ENCODE peak calls at places on chromosomes 2 and 18, in six cellular contexts. One of them, this sample, is unnamed.
A peak's percentile ranks its signal among the peaks of the same experiment; 100 is the strongest.

GRCh38 chr2:26503238-26503880 is 25.4 kb upstream of the OTOF start:
- DNase-seq in tibial artery: peak; percentile 38
- DNase-seq in osteocyte: no peak
- DNase-seq in MCF 10A: peak; percentile 79
- DNase-seq in GM12865: peak; percentile 24
- DNase-seq in ovary: peak; percentile 57
- DNase-seq in this sample: peak; percentile 90

GRCh38 chr2:61510674-61511671 is 27.2 kb downstream of the XPO1 start:
- DNase-seq in MCF 10A: peak; percentile 72
- DNase-seq in GM12865: no peak
- DNase-seq in tibial artery: no peak
- DNase-seq in osteocyte: no peak
- DNase-seq in ovary: no peak
- DNase-seq in this sample: no peak

GRCh38 chr2:230602562-230603230 is 109.9 kb upstream of the CAB39 start:
- DNase-seq in osteocyte: no peak
- DNase-seq in GM12865: peak; percentile 95
- DNase-seq in MCF 10A: no peak
- DNase-seq in ovary: no peak
- DNase-seq in tibial artery: no peak
- DNase-seq in this sample: peak; percentile 91

GRCh38 chr2:65153515-65153914 is 23.6 kb upstream of the RAB1A start:
- DNase-seq in MCF 10A: peak; percentile 20
- DNase-seq in ovary: no peak
- DNase-seq in GM12865: no peak
- DNase-seq in osteocyte: no peak
- DNase-seq in tibial artery: no peak
- DNase-seq in this sample: no peak

GRCh38 chr2:53353372-53354111 is 414.1 kb upstream of the CHAC2 start:
- DNase-seq in osteocyte: no peak
- DNase-seq in tibial artery: no peak
- DNase-seq in MCF 10A: peak; percentile 87
- DNase-seq in ovary: no peak
- DNase-seq in GM12865: no peak
- DNase-seq in this sample: no peak

GRCh38 chr18:39701839-39702238 is 2136.2 kb upstream of the CELF4 start:
- DNase-seq in MCF 10A: no peak
- DNase-seq in osteocyte: no peak
- DNase-seq in GM12865: no peak
- DNase-seq in tibial artery: no peak
- DNase-seq in ovary: no peak
- DNase-seq in this sample: no peak

GRCh38 chr2:102141011-102141914 is 1.3 kb upstream of the IL1R1 start:
- DNase-seq in ovary: peak; percentile 40
- DNase-seq in osteocyte: no peak
- DNase-seq in tibial artery: no peak
- DNase-seq in MCF 10A: no peak
- DNase-seq in GM12865: no peak
- DNase-seq in this sample: no peak

GRCh38 chr2:151260492-151261239 is 997 bp downstream of the RBM43 start:
- DNase-seq in tibial artery: no peak
- DNase-seq in GM12865: no peak
- DNase-seq in ovary: no peak
- DNase-seq in MCF 10A: peak; percentile 4
- DNase-seq in osteocyte: no peak
- DNase-seq in this sample: no peak

GRCh38 chr2:157789933-157790511 is 86.1 kb downstream of the ACVR1 start:
- DNase-seq in osteocyte: no peak
- DNase-seq in tibial artery: peak; percentile 46
- DNase-seq in MCF 10A: no peak
- DNase-seq in ovary: no peak
- DNase-seq in GM12865: peak; percentile 25
- DNase-seq in this sample: no peak

GRCh38 chr18:1422634-1423033 is 518.0 kb downstream of the ADCYAP1 start:
- DNase-seq in ovary: no peak
- DNase-seq in tibial artery: no peak
- DNase-seq in osteocyte: no peak
- DNase-seq in MCF 10A: no peak
- DNase-seq in GM12865: no peak
- DNase-seq in this sample: no peak

GRCh38 chr2:74941284-74941683 is 17.2 kb upstream of the POLE4 start:
- DNase-seq in MCF 10A: no peak
- DNase-seq in tibial artery: no peak
- DNase-seq in ovary: no peak
- DNase-seq in GM12865: no peak
- DNase-seq in osteocyte: no peak
- DNase-seq in this sample: no peak

GRCh38 chr2:150752229-150752628 is 264.8 kb upstream of the RND3 start:
- DNase-seq in tibial artery: no peak
- DNase-seq in GM12865: no peak
- DNase-seq in ovary: no peak
- DNase-seq in osteocyte: no peak
- DNase-seq in MCF 10A: no peak
- DNase-seq in this sample: no peak

GRCh38 chr2:240479561-240479960 is 44.1 kb downstream of the GPC1 start:
- DNase-seq in MCF 10A: no peak
- DNase-seq in ovary: no peak
- DNase-seq in GM12865: no peak
- DNase-seq in tibial artery: peak; percentile 5
- DNase-seq in osteocyte: no peak
- DNase-seq in this sample: no peak

GRCh38 chr2:25177369-25177641 is 8.9 kb upstream of the POMC start:
- DNase-seq in osteocyte: no peak
- DNase-seq in ovary: no peak
- DNase-seq in GM12865: no peak
- DNase-seq in tibial artery: no peak
- DNase-seq in MCF 10A: no peak
- DNase-seq in this sample: no peak

GRCh38 chr2:71008342-71008741 is 13.7 kb upstream of the TEX261 start:
- DNase-seq in osteocyte: no peak
- DNase-seq in ovary: no peak
- DNase-seq in tibial artery: no peak
- DNase-seq in GM12865: no peak
- DNase-seq in MCF 10A: no peak
- DNase-seq in this sample: peak; percentile 56

GRCh38 chr2:177852389-177852788 is 220.2 kb downstream of the PDE11A start:
- DNase-seq in MCF 10A: no peak
- DNase-seq in GM12865: no peak
- DNase-seq in osteocyte: no peak
- DNase-seq in tibial artery: no peak
- DNase-seq in ovary: no peak
- DNase-seq in this sample: no peak

GRCh38 chr2:23703583-23704385 is 223.1 kb downstream of the ATAD2B start:
- DNase-seq in osteocyte: no peak
- DNase-seq in MCF 10A: no peak
- DNase-seq in GM12865: no peak
- DNase-seq in tibial artery: no peak
- DNase-seq in ovary: no peak
- DNase-seq in this sample: no peak

GRCh38 chr2:73081181-73081671 is 9.7 kb upstream of the SFXN5 start:
- DNase-seq in MCF 10A: no peak
- DNase-seq in GM12865: no peak
- DNase-seq in ovary: no peak
- DNase-seq in tibial artery: no peak
- DNase-seq in osteocyte: no peak
- DNase-seq in this sample: peak; percentile 69

GRCh38 chr18:39841133-39842041 is 2113.6 kb upstream of the PIK3C3 start:
- DNase-seq in osteocyte: peak; percentile 87
- DNase-seq in GM12865: no peak
- DNase-seq in tibial artery: no peak
- DNase-seq in MCF 10A: peak; percentile 67
- DNase-seq in ovary: peak; percentile 20
- DNase-seq in this sample: peak; percentile 76

GRCh38 chr18:49691177-49691608 is 122.1 kb downstream of the ACAA2 start:
- DNase-seq in ovary: no peak
- DNase-seq in MCF 10A: peak; percentile 56
- DNase-seq in osteocyte: no peak
- DNase-seq in GM12865: no peak
- DNase-seq in tibial artery: no peak
- DNase-seq in this sample: no peak

GRCh38 chr2:38523728-38524437 is 78.8 kb downstream of the HNRNPLL start:
- DNase-seq in GM12865: no peak
- DNase-seq in ovary: no peak
- DNase-seq in tibial artery: no peak
- DNase-seq in MCF 10A: no peak
- DNase-seq in osteocyte: peak; percentile 72
- DNase-seq in this sample: no peak
- TF ChIP-seq CTCF in GM12865: no peak
- TF ChIP-seq CTCF in ovary: no peak
- TF ChIP-seq CTCF in tibial artery: no peak
- TF ChIP-seq CTCF in MCF 10A: no peak
- TF ChIP-seq CTCF in osteocyte: peak; percentile 40
- TF ChIP-seq CTCF in this sample: no peak

GRCh38 chr2:42057902-42058450 is 10.2 kb downstream of the PKDCC start:
- DNase-seq in GM12865: no peak
- DNase-seq in MCF 10A: no peak
- DNase-seq in tibial artery: no peak
- DNase-seq in ovary: no peak
- DNase-seq in osteocyte: no peak
- DNase-seq in this sample: peak; percentile 63

GRCh38 chr2:42061839-42062238 is 14.0 kb downstream of the PKDCC start:
- DNase-seq in GM12865: no peak
- DNase-seq in tibial artery: no peak
- DNase-seq in ovary: peak; percentile 34
- DNase-seq in osteocyte: no peak
- DNase-seq in MCF 10A: no peak
- DNase-seq in this sample: no peak

GRCh38 chr2:42059261-42059898 is 11.6 kb downstream of the PKDCC start:
- DNase-seq in MCF 10A: no peak
- DNase-seq in ovary: no peak
- DNase-seq in tibial artery: no peak
- DNase-seq in osteocyte: no peak
- DNase-seq in GM12865: no peak
- DNase-seq in this sample: peak; percentile 59

GRCh38 chr2:42060718-42061619 is 13.1 kb downstream of the PKDCC start:
- DNase-seq in ovary: peak; percentile 71
- DNase-seq in tibial artery: peak; percentile 72
- DNase-seq in GM12865: no peak
- DNase-seq in MCF 10A: no peak
- DNase-seq in osteocyte: no peak
- DNase-seq in this sample: peak; percentile 58

GRCh38 chr2:42060028-42060427 is 12.2 kb downstream of the PKDCC start:
- DNase-seq in MCF 10A: no peak
- DNase-seq in osteocyte: no peak
- DNase-seq in GM12865: peak; percentile 50
- DNase-seq in tibial artery: no peak
- DNase-seq in ovary: no peak
- DNase-seq in this sample: peak; percentile 41
- TF ChIP-seq CTCF in MCF 10A: no peak
- TF ChIP-seq CTCF in osteocyte: peak; percentile 16
- TF ChIP-seq CTCF in GM12865: peak; percentile 14
- TF ChIP-seq CTCF in tibial artery: no peak
- TF ChIP-seq CTCF in ovary: no peak
- TF ChIP-seq CTCF in this sample: no peak

DNA sequence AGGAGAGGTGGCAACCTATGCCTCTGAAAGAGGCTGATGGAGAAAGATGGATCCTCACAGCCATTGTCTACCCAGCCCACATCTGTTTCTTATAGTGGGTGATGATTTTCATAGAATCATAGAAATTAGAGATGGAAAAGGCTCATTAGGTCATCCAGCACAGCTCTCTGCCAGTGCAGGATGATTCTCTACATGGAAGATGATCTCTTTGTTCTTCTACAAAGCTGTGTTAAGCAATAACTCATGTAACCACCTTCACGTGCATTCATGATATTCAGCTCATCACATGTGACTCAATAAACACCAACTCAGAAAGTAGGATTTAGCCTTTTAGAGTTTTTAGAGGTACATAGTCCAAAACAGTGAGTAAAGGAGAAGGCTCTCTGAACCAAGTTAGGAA is 539.4 kb upstream of the ID2 start:
- DNase-seq in osteocyte: no peak
- DNase-seq in GM12865: no peak
- DNase-seq in tibial artery: no peak
- DNase-seq in ovary: no peak
- DNase-seq in MCF 10A: no peak
- DNase-seq in this sample: no peak
- TF ChIP-seq CTCF in osteocyte: no peak
- TF ChIP-seq CTCF in GM12865: no peak
- TF ChIP-seq CTCF in tibial artery: no peak
- TF ChIP-seq CTCF in ovary: no peak
- TF ChIP-seq CTCF in MCF 10A: no peak
- TF ChIP-seq CTCF in this sample: no peak

DNA sequence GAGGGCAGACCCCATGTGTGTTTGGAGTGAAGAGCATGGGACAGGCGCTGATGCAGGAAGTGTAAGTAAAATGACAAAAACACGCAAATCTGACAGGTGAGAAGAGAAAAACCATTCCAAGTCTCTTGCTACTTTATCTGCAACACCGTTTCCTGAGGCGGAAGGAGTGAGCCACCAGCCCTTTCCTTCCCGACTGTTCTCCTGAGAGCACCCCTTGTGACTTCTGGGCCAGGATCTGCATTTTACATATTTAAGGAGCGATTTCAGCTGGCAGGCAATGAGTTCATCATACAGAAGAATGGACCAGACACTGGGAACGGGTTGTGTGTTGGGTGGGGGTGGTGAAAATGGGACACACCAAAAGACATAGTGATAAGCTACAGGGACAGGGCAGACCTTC is 277.3 kb downstream of the TGIF1 start:
- DNase-seq in GM12865: no peak
- DNase-seq in MCF 10A: no peak
- DNase-seq in ovary: no peak
- DNase-seq in osteocyte: no peak
- DNase-seq in tibial artery: no peak
- DNase-seq in this sample: no peak
- TF ChIP-seq CTCF in GM12865: no peak
- TF ChIP-seq CTCF in MCF 10A: no peak
- TF ChIP-seq CTCF in ovary: no peak
- TF ChIP-seq CTCF in osteocyte: no peak
- TF ChIP-seq CTCF in tibial artery: no peak
- TF ChIP-seq CTCF in this sample: no peak

DNA sequence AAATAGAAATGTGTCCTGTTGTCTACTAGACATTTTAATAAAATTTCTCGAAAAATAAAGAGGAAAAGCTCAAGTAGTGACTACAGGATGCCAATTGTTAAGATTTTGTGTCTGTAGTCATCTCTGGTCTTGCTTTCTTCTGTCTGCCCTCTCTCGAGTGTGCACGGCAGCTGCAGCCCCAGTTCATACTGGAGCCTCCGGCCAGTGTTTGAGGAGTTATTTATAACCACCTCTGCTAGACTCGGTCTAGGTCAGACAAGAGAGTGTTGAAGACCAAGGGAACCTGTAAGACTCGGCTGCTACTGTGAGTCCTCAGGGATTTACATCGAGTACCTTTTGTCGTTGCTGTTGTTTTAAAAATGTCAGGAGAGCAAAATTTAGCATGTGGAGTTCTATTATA is 810.1 kb upstream of the POU3F3 start:
- DNase-seq in ovary: no peak
- DNase-seq in MCF 10A: no peak
- DNase-seq in tibial artery: no peak
- DNase-seq in GM12865: no peak
- DNase-seq in osteocyte: no peak
- DNase-seq in this sample: no peak
- TF ChIP-seq CTCF in ovary: no peak
- TF ChIP-seq CTCF in MCF 10A: no peak
- TF ChIP-seq CTCF in tibial artery: no peak
- TF ChIP-seq CTCF in GM12865: no peak
- TF ChIP-seq CTCF in osteocyte: no peak
- TF ChIP-seq CTCF in this sample: no peak

This sample was measured in spleen.